ENCODE peak calls at places on chromosomes 5 and 9, in nine cellular contexts. R is Panc1, X is endothelial cell, M is fibroblast of lung, Z is cardiac fibroblast, K is heart left ventricle, N is A549, D is adrenal gland, J is WTC11. I is an unnamed sample.

GRCh38 chr5:73376618-73377170 is 71.9 kb downstream of the FOXD1 start:
- DNase-seq in R (no peak), X (no peak), M (peak; percentile 55), Z (no peak), K (no peak), N (no peak), D (no peak), J (no peak), I (peak; percentile 62)

GRCh38 chr5:170297589-170298462 is at the start of gene LCP2:
- DNase-seq in R (no peak), X (no peak), M (no peak), Z (no peak), K (no peak), N (no peak), D (no peak), J (no peak), I (no peak)

GRCh38 chr9:29637448-29638196 is 2064.3 kb upstream of the C9orf72 start:
- DNase-seq in R (no peak), X (no peak), M (no peak), Z (no peak), K (no peak), N (no peak), D (no peak), J (no peak), I (no peak)

GRCh38 chr9:85377751-85378289 is 363.9 kb downstream of the AGTPBP1 start:
- DNase-seq in R (no peak), X (no peak), M (no peak), Z (no peak), K (no peak), N (no peak), D (no peak), J (no peak), I (peak; percentile 56)

GRCh38 chr5:72525816-72526215 is 18.6 kb upstream of the ZNF366 start:
- DNase-seq in R (no peak), X (no peak), M (peak; percentile 69), Z (peak; percentile 90), K (no peak), N (no peak), D (no peak), J (no peak), I (peak; percentile 38)

GRCh38 chr5:38329132-38329715 is 70.9 kb downstream of the EGFLAM start:
- DNase-seq in R (peak; percentile 51), X (no peak), M (peak; percentile 6), Z (peak; percentile 6), K (no peak), N (peak; percentile 11), D (no peak), J (no peak), I (no peak)

GRCh38 chr5:179160584-179160983 is 100.4 kb downstream of the ZNF354C start:
- DNase-seq in R (no peak), X (no peak), M (no peak), Z (no peak), K (no peak), N (no peak), D (no peak), J (no peak), I (no peak)

GRCh38 chr5:108487951-108488350 is 106.1 kb upstream of the FBXL17 start:
- DNase-seq in R (no peak), X (no peak), M (no peak), Z (no peak), K (no peak), N (no peak), D (no peak), J (no peak), I (no peak)

GRCh38 chr5:126449751-126450271 is 26.6 kb downstream of the GRAMD2B start:
- DNase-seq in R (no peak), X (no peak), M (peak; percentile 37), Z (peak; percentile 52), K (no peak), N (no peak), D (no peak), J (no peak), I (peak; percentile 67)

GRCh38 chr9:123375725-123376132 is 19.7 kb downstream of the CRB2 start:
- DNase-seq in R (no peak), X (no peak), M (peak; percentile 12), Z (peak; percentile 35), K (no peak), N (no peak), D (no peak), J (no peak), I (peak; percentile 54)

GRCh38 chr9:4510546-4511322 is 20.5 kb downstream of the SLC1A1 start:
- DNase-seq in R (no peak), X (no peak), M (no peak), Z (no peak), K (no peak), N (no peak), D (no peak), J (no peak), I (no peak)

GRCh38 chr5:14901462-14902051 is 30.0 kb upstream of the ANKH start:
- DNase-seq in R (no peak), X (no peak), M (peak; percentile 74), Z (peak; percentile 33), K (no peak), N (no peak), D (peak; percentile 33), J (no peak), I (no peak)

DNA sequence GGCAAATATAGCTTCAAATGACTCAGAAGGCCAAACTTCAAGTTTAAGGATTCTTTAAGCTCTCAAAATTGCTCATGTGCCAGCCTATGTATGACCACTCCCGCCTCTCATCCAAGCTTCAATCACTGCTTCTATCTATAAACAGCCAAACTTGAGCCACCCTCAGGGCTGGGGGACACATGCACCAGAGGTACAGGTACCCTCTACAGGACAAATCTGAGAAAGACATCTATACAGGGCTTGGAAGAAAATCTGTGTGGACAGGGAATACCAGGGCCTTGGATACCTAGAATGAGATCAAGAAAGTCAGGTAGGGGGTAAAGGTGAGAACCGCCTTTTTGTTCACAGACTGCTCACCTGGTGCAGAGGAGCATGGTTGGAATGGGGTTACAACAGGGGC is 217.9 kb downstream of the ATPSCKMT start:
- DNase-seq in R (no peak), X (no peak), M (no peak), Z (no peak), K (no peak), N (no peak), D (no peak), J (no peak), I (no peak)
- TF ChIP-seq CTCF in R (no peak), X (no peak), M (no peak), Z (no peak), K (no peak), N (no peak), D (no peak), J (no peak), I (no peak)

GRCh38 chr5:68353624-68354023 is 138.1 kb downstream of the PIK3R1 start:
- DNase-seq in R (no peak), X (no peak), M (no peak), Z (peak; percentile 60), K (no peak), N (no peak), D (no peak), J (no peak), I (no peak)

GRCh38 chr5:68356623-68357022 is 141.1 kb downstream of the PIK3R1 start:
- DNase-seq in R (no peak), X (no peak), M (no peak), Z (no peak), K (no peak), N (no peak), D (no peak), J (no peak), I (no peak)

GRCh38 chr5:68356216-68356615 is 140.7 kb downstream of the PIK3R1 start:
- DNase-seq in R (no peak), X (no peak), M (no peak), Z (no peak), K (no peak), N (no peak), D (no peak), J (no peak), I (no peak)

GRCh38 chr5:68352166-68352565 is 136.6 kb downstream of the PIK3R1 start:
- DNase-seq in R (no peak), X (no peak), M (no peak), Z (no peak), K (no peak), N (no peak), D (no peak), J (no peak), I (no peak)

GRCh38 chr5:68354315-68354714 is 138.8 kb downstream of the PIK3R1 start:
- DNase-seq in R (no peak), X (no peak), M (no peak), Z (no peak), K (no peak), N (no peak), D (no peak), J (no peak), I (no peak)
- TF ChIP-seq CTCF in R (no peak), X (no peak), M (no peak), Z (no peak), K (no peak), N (no peak), D (no peak), J (no peak), I (no peak)

DNA sequence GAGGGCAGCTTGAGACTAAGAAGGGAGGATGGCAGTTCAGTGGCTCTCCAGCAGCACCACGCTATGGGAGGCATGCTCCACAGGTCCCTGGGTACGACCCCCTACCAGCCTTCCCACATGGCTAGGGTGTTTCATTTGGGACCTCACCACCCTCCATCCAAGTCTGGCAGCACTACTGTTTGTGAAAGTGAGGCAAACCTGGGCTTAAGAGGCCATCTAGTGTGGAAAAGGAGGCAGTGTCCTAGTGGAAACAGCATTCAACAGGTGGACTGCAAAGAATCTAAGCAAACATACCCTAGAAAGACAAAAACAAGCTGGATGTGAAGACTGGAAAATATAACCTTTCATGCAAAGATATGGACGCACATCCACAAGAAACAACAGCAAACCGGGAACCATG is 4.8 kb upstream of the C5orf47 start:
- DNase-seq in R (no peak), X (no peak), M (peak; percentile 12), Z (peak; percentile 34), K (no peak), N (no peak), D (no peak), J (no peak), I (peak; percentile 7)
- TF ChIP-seq CTCF in R (peak; percentile 57), X (peak; percentile 21), M (peak; percentile 20), Z (peak; percentile 48), K (peak; percentile 23), N (peak; percentile 43), D (peak; percentile 59), J (peak; percentile 40), I (peak; percentile 40)

GRCh38 chr5:116953251-116953934 is 378.8 kb upstream of the SEMA6A start:
- DNase-seq in R (no peak), X (peak; percentile 9), M (no peak), Z (no peak), K (no peak), N (no peak), D (no peak), J (no peak), I (no peak)

GRCh38 chr5:116951217-116951616 is 376.6 kb upstream of the SEMA6A start:
- DNase-seq in R (no peak), X (no peak), M (no peak), Z (no peak), K (no peak), N (no peak), D (no peak), J (no peak), I (no peak)

GRCh38 chr5:116944171-116944570 is 369.5 kb upstream of the SEMA6A start:
- DNase-seq in R (no peak), X (no peak), M (no peak), Z (no peak), K (no peak), N (no peak), D (no peak), J (peak; percentile 21), I (no peak)

GRCh38 chr5:116942622-116943021 is 368.0 kb upstream of the SEMA6A start:
- DNase-seq in R (no peak), X (no peak), M (no peak), Z (no peak), K (no peak), N (no peak), D (no peak), J (no peak), I (peak; percentile 1)

GRCh38 chr5:116947691-116948528 is 373.3 kb upstream of the SEMA6A start:
- DNase-seq in R (peak; percentile 38), X (peak; percentile 79), M (peak; percentile 23), Z (peak; percentile 34), K (peak; percentile 68), N (peak; percentile 11), D (peak; percentile 83), J (peak; percentile 95), I (peak; percentile 30)
- TF ChIP-seq CTCF in R (peak; percentile 71), X (peak; percentile 74), M (peak; percentile 57), Z (peak; percentile 61), K (peak; percentile 82), N (peak; percentile 40), D (peak; percentile 59), J (peak; percentile 88), I (peak; percentile 62)

I was measured in astrocyte of the spinal cord.